ENCODE peak calls at places on chromosome 11, in four cellular contexts. O, E, N and S are unnamed samples.

GRCh38 chr11:48141475-48142100 is 75.0 kb upstream of the OR4B1 start:
- DNase-seq in E (no peak), N (no peak), O (no peak), S (peak; percentile 13)

GRCh38 chr11:1854949-1855885 is 2.3 kb downstream of the LSP1 start:
- DNase-seq in O (no peak), E (no peak), N (peak; percentile 55), S (peak; percentile 45)

GRCh38 chr11:133921513-133921912 is 35.3 kb downstream of the IGSF9B start:
- DNase-seq in O (no peak), N (no peak), E (no peak), S (no peak)

GRCh38 chr11:102240502-102240901 is 76.8 kb upstream of the BIRC3 start:
- DNase-seq in O (no peak), E (no peak), N (no peak), S (no peak)

GRCh38 chr11:122215244-122215992 is 99.4 kb upstream of the BLID start:
- DNase-seq in E (peak; percentile 88), N (no peak), O (peak; percentile 29), S (peak; percentile 23)

GRCh38 chr11:74072721-74073120 is 63.8 kb upstream of the UCP3 start:
- DNase-seq in O (no peak), N (no peak), E (no peak), S (no peak)

GRCh38 chr11:57903441-57904123 is 120.1 kb upstream of the OR9Q1 start:
- DNase-seq in E (no peak), O (no peak), N (no peak), S (peak; percentile 60)

GRCh38 chr11:10793470-10794255 is 15.1 kb downstream of the EIF4G2 start:
- DNase-seq in E (no peak), N (no peak), O (no peak), S (no peak)

GRCh38 chr11:102138677-102139076 is 28.4 kb downstream of the YAP1 start:
- DNase-seq in O (no peak), N (no peak), E (no peak), S (no peak)

GRCh38 chr11:3837793-3838192 is 3.0 kb downstream of the RHOG start:
- DNase-seq in E (no peak), N (no peak), O (no peak), S (peak; percentile 89)

GRCh38 chr11:17532814-17533213 is 11.4 kb downstream of the USH1C start:
- DNase-seq in N (no peak), E (no peak), O (peak; percentile 12), S (no peak)

GRCh38 chr11:17529814-17530162 is 14.4 kb downstream of the USH1C start:
- DNase-seq in E (no peak), N (no peak), O (no peak), S (no peak)

GRCh38 chr11:17531818-17532131 is 12.4 kb downstream of the USH1C start:
- DNase-seq in O (peak; percentile 33), E (no peak), N (no peak), S (no peak)

GRCh38 chr11:17528906-17529813 is 15.1 kb downstream of the USH1C start:
- DNase-seq in E (no peak), N (no peak), O (no peak), S (no peak)

GRCh38 chr11:17531071-17531817 is 13.0 kb downstream of the USH1C start:
- DNase-seq in E (no peak), O (no peak), N (no peak), S (no peak)
- TF ChIP-seq ZBTB33 in E (no peak), O (no peak), N (no peak), S (no peak)

GRCh38 chr11:88174627-88175003 is 628 bp downstream of the RAB38 start:
- DNase-seq in O (no peak), E (no peak), N (no peak), S (no peak)
- TF ChIP-seq POLR2AphosphoS5 in O (no peak), E (no peak), N (no peak), S (no peak)

GRCh38 chr11:116122697-116123472 is 618.7 kb upstream of the CADM1 start:
- DNase-seq in E (no peak), N (no peak), O (no peak), S (no peak)
- TF ChIP-seq NFIC in E (no peak), N (no peak), O (no peak), S (no peak)

GRCh38 chr11:69601346-69601975 is 39.5 kb upstream of the CCND1 start:
- DNase-seq in N (no peak), O (peak; percentile 16), E (no peak), S (no peak)
- TF ChIP-seq ZBTB33 in N (no peak), O (no peak), E (no peak), S (no peak)

DNA sequence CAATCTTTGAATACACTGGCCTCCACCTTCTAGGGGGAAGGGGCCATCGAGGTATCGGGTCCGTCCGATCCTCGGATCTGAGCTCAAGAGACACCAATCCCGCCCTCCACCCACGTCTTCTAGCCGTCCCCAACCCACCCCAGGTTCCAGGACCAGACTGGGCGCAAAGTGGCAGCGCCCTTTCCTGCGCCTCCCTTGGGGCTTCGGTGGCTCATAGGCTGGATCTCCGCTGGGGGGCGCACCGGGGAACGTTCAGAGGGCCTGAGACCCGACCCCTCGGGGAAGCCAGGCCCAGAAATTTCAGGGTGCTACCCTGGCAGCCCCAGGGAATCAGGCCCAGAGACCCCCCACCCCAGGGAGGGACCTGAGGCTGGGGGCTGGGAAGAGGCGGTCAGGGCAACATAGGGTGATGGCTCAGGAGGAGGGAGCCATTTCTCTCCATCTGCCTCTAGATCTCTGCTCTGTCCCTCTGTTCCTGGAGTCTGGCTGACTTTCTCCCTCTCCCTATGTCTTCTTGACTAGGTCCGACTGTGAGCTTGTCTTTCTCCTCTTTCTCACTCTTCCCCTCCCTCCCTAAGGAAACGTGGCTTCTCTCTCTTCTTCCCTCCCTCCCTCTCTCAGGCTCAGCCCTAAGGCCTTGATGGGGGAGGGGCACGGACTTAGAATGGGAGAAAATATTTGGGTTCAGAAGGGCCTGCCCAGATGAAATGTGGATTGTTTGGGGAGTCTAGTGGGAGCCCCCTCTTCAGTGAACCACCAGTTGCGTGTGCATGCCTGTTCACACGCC is 1.1 kb downstream of the CREB3L1 start:
- DNase-seq in O (no peak), N (no peak), E (peak; percentile 77), S (peak; percentile 88)
- TF ChIP-seq POLR2AphosphoS5 in O (no peak), N (no peak), E (no peak), S (peak; percentile 3)

GRCh38 chr11:65589444-65590239 is 6.0 kb downstream of the KCNK7 start:
- DNase-seq in E (no peak), O (no peak), N (no peak), S (peak; percentile 82)

GRCh38 chr11:65593518-65594414 is 1.8 kb downstream of the KCNK7 start:
- DNase-seq in N (no peak), O (no peak), E (peak; percentile 84), S (peak; percentile 48)

GRCh38 chr11:65590240-65590738 is 5.3 kb downstream of the KCNK7 start:
- DNase-seq in E (no peak), O (no peak), N (no peak), S (no peak)

GRCh38 chr11:65592840-65593517 is 2.6 kb downstream of the KCNK7 start:
- DNase-seq in N (no peak), E (peak; percentile 31), O (no peak), S (no peak)

GRCh38 chr11:65591939-65592814 is 3.4 kb downstream of the KCNK7 start:
- DNase-seq in O (no peak), N (no peak), E (no peak), S (no peak)
- TF ChIP-seq NFIC in O (no peak), N (no peak), E (no peak), S (no peak)

GRCh38 chr11:5841797-5842196 is at the start of gene OR52E6:
- DNase-seq in O (no peak), E (no peak), N (no peak), S (no peak)

GRCh38 chr11:5851002-5851401 is 6.5 kb downstream of the OR52E8 start:
- DNase-seq in N (no peak), E (no peak), O (no peak), S (no peak)

GRCh38 chr11:5846689-5847088 is 5.0 kb upstream of the OR52E6 start:
- DNase-seq in N (no peak), O (no peak), E (no peak), S (peak; percentile 27)
- TF ChIP-seq ZBTB33 in N (no peak), O (no peak), E (no peak), S (no peak)

DNA sequence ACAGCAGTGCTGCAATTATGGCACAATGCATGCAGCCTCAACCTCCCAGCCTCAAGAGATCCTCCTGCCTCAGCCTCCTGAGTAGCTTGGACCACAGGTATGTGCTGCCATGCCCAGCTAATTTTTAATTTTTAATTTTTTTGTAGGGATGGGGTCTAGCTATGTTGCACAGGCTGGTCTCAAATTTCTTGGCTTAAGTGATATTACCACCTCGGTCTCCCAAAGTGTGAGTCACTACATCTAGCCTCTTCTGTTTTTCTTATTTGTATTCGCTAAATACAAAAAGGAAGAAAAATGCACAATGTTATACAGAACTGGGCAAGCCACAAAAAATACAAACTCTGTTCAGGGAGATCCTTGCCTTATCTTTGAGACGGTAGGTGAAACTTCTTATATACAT is 62.1 kb downstream of the DDI1 start:
- DNase-seq in N (no peak), E (no peak), O (no peak), S (no peak)
- TF ChIP-seq POLR2AphosphoS5 in N (no peak), E (no peak), O (no peak), S (no peak)

GRCh38 chr11:94655951-94656350 is 88.8 kb downstream of the PIWIL4 start:
- DNase-seq in O (no peak), N (no peak), E (no peak), S (no peak)

GRCh38 chr11:94658888-94659287 is 91.7 kb downstream of the PIWIL4 start:
- DNase-seq in E (no peak), O (no peak), N (no peak), S (no peak)

GRCh38 chr11:94657629-94658028 is 90.5 kb downstream of the PIWIL4 start:
- DNase-seq in E (no peak), N (no peak), O (no peak), S (no peak)

GRCh38 chr11:94656968-94657367 is 89.8 kb downstream of the PIWIL4 start:
- DNase-seq in N (no peak), E (no peak), O (no peak), S (no peak)

DNA sequence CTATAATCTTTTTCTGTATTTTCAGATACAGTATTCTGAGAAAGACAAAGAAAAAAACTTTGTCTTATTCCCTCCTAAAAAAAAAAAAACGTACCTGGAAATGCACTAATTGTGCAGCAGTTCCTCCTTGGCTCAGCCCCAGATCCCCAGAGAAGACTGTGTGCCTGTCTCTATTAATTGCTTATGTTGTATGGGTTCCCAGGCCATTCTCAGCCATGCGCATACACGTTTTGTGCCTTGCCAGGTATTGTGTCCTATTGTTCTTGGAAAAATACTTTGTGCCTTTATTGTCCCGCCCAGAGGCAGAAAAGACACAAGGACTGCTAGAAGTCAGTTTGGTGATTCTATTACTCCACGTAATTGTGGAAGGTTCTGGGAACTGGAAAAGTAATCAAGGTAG is 91.2 kb downstream of the PIWIL4 start:
- DNase-seq in E (no peak), N (no peak), O (no peak), S (no peak)
- TF ChIP-seq NFIC in E (no peak), N (no peak), O (no peak), S (no peak)

GRCh38 chr11:61011950-61012830 is 40.7 kb downstream of the CD6 start:
- DNase-seq in O (no peak), E (peak; percentile 54), N (no peak), S (no peak)
- TF ChIP-seq ZBTB33 in O (no peak), E (no peak), N (no peak), S (no peak)